ENCODE peak calls at places on chromosomes 6 and 20, in five cellular contexts. One of them, this sample, is unnamed. For H3K4me1 and H3K9me3, the result is how much of the 10 kb centered on the place peaks cover.

GRCh38 chr20:20411382-20411781 is 43.5 kb downstream of the INSM1 start:
- DNase-seq in A549: no peak
- DNase-seq in tibial artery: no peak
- DNase-seq in H9: no peak
- DNase-seq in psoas muscle: no peak
- DNase-seq in this sample: no peak

GRCh38 chr6:122035193-122035592 is 364.3 kb upstream of the HSF2 start:
- DNase-seq in A549: no peak
- DNase-seq in tibial artery: no peak
- DNase-seq in H9: no peak
- DNase-seq in psoas muscle: no peak
- DNase-seq in this sample: no peak

GRCh38 chr6:39952170-39952569 is 17.9 kb upstream of the MOCS1 start:
- DNase-seq in A549: no peak
- DNase-seq in tibial artery: no peak
- DNase-seq in H9: no peak
- DNase-seq in psoas muscle: no peak
- DNase-seq in this sample: no peak

GRCh38 chr6:111481836-111482235 is 1.2 kb downstream of the REV3L start:
- DNase-seq in A549: peak
- DNase-seq in tibial artery: no peak
- DNase-seq in H9: no peak
- DNase-seq in psoas muscle: no peak
- DNase-seq in this sample: no peak

GRCh38 chr20:38032585-38033329 is 499 bp downstream of the TTI1 start:
- DNase-seq in A549: peak
- DNase-seq in tibial artery: no peak
- DNase-seq in H9: no peak
- DNase-seq in psoas muscle: no peak
- DNase-seq in this sample: no peak

GRCh38 chr6:116370328-116370716 is 425 bp upstream of the DSE start:
- DNase-seq in A549: peak
- DNase-seq in tibial artery: no peak
- DNase-seq in H9: no peak
- DNase-seq in psoas muscle: no peak
- DNase-seq in this sample: no peak

GRCh38 chr20:43770342-43770741 is 43.5 kb upstream of the GTSF1L start:
- DNase-seq in A549: no peak
- DNase-seq in tibial artery: no peak
- DNase-seq in H9: no peak
- DNase-seq in psoas muscle: no peak
- DNase-seq in this sample: no peak

GRCh38 chr20:17533396-17533795 is 2.2 kb upstream of the BFSP1 start:
- DNase-seq in A549: peak
- DNase-seq in tibial artery: no peak
- DNase-seq in H9: peak
- DNase-seq in psoas muscle: no peak
- DNase-seq in this sample: peak

GRCh38 chr20:47276856-47277541 is 79.5 kb downstream of the ZMYND8 start:
- DNase-seq in A549: no peak
- DNase-seq in tibial artery: peak
- DNase-seq in H9: no peak
- DNase-seq in psoas muscle: peak
- DNase-seq in this sample: no peak

GRCh38 chr6:148367418-148368024 is 24.9 kb downstream of the SASH1 start:
- DNase-seq in A549: no peak
- DNase-seq in tibial artery: peak
- DNase-seq in H9: peak
- DNase-seq in psoas muscle: peak
- DNase-seq in this sample: no peak

GRCh38 chr6:105769987-105770386 is 316.1 kb upstream of the PRDM1 start:
- DNase-seq in A549: no peak
- DNase-seq in tibial artery: no peak
- DNase-seq in H9: no peak
- DNase-seq in psoas muscle: no peak
- DNase-seq in this sample: no peak

GRCh38 chr6:39915866-39916265 is 18.4 kb downstream of the MOCS1 start:
- DNase-seq in A549: no peak
- DNase-seq in tibial artery: no peak
- DNase-seq in H9: no peak
- DNase-seq in psoas muscle: no peak
- DNase-seq in this sample: no peak

GRCh38 chr20:5077761-5078387 is 41.9 kb downstream of the PCNA start:
- DNase-seq in A549: no peak
- DNase-seq in tibial artery: peak
- DNase-seq in H9: no peak
- DNase-seq in psoas muscle: no peak
- DNase-seq in this sample: no peak

GRCh38 chr6:50819527-50819905 is 845 bp downstream of the TFAP2B start:
- DNase-seq in A549: no peak
- DNase-seq in tibial artery: no peak
- DNase-seq in H9: no peak
- DNase-seq in psoas muscle: no peak
- DNase-seq in this sample: no peak

GRCh38 chr6:123380257-123380656 is 256.5 kb downstream of the TRDN start:
- DNase-seq in A549: peak
- DNase-seq in tibial artery: no peak
- DNase-seq in H9: no peak
- DNase-seq in psoas muscle: no peak
- DNase-seq in this sample: peak

GRCh38 chr6:113211185-113211584 is 646.0 kb upstream of the MARCKS start:
- DNase-seq in A549: no peak
- DNase-seq in tibial artery: no peak
- DNase-seq in H9: no peak
- DNase-seq in psoas muscle: no peak
- DNase-seq in this sample: no peak

GRCh38 chr6:161272600-161273355 is 1.1 kb downstream of the AGPAT4 start:
- DNase-seq in A549: no peak
- DNase-seq in tibial artery: no peak
- DNase-seq in H9: peak
- DNase-seq in psoas muscle: no peak
- DNase-seq in this sample: peak

GRCh38 chr6:1039191-1039590 is 272.7 kb upstream of the FOXQ1 start:
- DNase-seq in A549: no peak
- DNase-seq in tibial artery: no peak
- DNase-seq in H9: no peak
- DNase-seq in psoas muscle: no peak
- DNase-seq in this sample: no peak
- H3K27ac ChIP-seq in A549: no peak
- H3K27ac ChIP-seq in tibial artery: no peak
- H3K27ac ChIP-seq in H9: no peak
- H3K27ac ChIP-seq in psoas muscle: no peak
- H3K27ac ChIP-seq in this sample: no peak

GRCh38 chr6:128558021-128558420 is 37.6 kb upstream of the PTPRK start:
- DNase-seq in A549: no peak
- DNase-seq in tibial artery: no peak
- DNase-seq in H9: no peak
- DNase-seq in psoas muscle: no peak
- DNase-seq in this sample: no peak
- H3K4me1 ChIP-seq in A549: under half
- H3K4me1 ChIP-seq in tibial artery: under half
- H3K4me1 ChIP-seq in H9: under half
- H3K4me1 ChIP-seq in psoas muscle: under half
- H3K4me1 ChIP-seq in this sample: under half

GRCh38 chr20:25368526-25368925 is 22.1 kb downstream of the ABHD12 start:
- DNase-seq in A549: no peak
- DNase-seq in tibial artery: no peak
- DNase-seq in H9: no peak
- DNase-seq in psoas muscle: no peak
- DNase-seq in this sample: no peak

GRCh38 chr20:25361287-25361683 is 29.4 kb downstream of the ABHD12 start:
- DNase-seq in A549: peak
- DNase-seq in tibial artery: no peak
- DNase-seq in H9: no peak
- DNase-seq in psoas muscle: no peak
- DNase-seq in this sample: no peak

GRCh38 chr20:25364879-25365699 is 25.5 kb downstream of the ABHD12 start:
- DNase-seq in A549: no peak
- DNase-seq in tibial artery: no peak
- DNase-seq in H9: no peak
- DNase-seq in psoas muscle: no peak
- DNase-seq in this sample: peak

GRCh38 chr20:25360631-25361286 is 29.9 kb downstream of the ABHD12 start:
- DNase-seq in A549: peak
- DNase-seq in tibial artery: no peak
- DNase-seq in H9: no peak
- DNase-seq in psoas muscle: no peak
- DNase-seq in this sample: no peak

DNA sequence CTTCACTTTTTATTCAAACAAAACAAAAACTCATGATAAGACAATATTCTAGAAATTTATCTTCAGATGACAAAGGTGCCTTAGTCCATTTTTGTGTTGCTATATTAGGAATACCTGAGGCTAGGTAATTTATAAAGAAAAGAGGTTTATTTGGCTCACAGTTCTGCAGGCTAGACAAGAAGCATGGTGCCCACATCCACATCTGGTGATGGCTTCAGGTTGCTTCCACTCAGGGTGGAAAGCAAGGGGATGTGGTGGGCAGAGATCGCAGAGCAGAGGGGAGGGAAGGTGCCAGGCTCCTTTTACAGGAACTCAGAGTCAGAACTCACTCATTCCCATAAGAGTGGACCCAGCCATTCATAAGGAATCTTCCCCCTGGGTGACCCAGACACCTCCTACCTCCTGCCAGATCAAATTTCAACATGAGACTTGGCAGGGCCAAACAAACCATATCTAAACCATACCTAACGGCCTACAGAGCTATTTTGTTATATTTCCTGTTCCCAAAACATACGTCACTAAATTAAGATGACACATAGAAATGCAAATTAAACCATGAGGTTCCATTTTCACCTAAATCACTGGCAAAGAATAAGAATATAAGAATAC is 26.4 kb downstream of the ABHD12 start:
- DNase-seq in A549: no peak
- DNase-seq in tibial artery: no peak
- DNase-seq in H9: no peak
- DNase-seq in psoas muscle: no peak
- DNase-seq in this sample: peak
- H3K9me3 ChIP-seq in A549: under half
- H3K9me3 ChIP-seq in tibial artery: under half
- H3K9me3 ChIP-seq in H9: under half
- H3K9me3 ChIP-seq in psoas muscle: under half
- H3K9me3 ChIP-seq in this sample: under half

DNA sequence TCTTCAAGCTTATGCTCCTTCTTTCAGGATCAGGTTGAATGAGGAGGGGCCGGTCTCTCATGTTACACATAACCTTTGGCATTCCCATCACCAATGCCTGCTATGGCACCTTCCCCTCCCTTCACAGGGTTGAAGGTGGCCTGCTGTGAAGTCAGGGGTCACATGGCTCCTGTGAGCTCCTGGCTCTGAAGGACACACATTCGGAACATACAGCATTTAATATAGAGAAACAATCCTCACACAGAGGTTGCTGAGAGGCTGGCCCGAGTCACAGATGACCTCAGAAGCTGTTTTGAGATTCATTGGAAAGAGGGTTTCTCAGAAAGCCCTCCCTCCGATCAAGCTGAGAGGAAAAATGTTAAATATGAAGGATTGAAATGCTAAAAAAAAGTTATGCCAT is 82.1 kb downstream of the PSMG4 start:
- DNase-seq in A549: no peak
- DNase-seq in tibial artery: no peak
- DNase-seq in H9: no peak
- DNase-seq in psoas muscle: no peak
- DNase-seq in this sample: peak
- H3K27ac ChIP-seq in A549: no peak
- H3K27ac ChIP-seq in tibial artery: no peak
- H3K27ac ChIP-seq in H9: peak
- H3K27ac ChIP-seq in psoas muscle: peak
- H3K27ac ChIP-seq in this sample: peak

GRCh38 chr6:35014786-35015185 is 125.7 kb downstream of the ANKS1A start:
- DNase-seq in A549: no peak
- DNase-seq in tibial artery: no peak
- DNase-seq in H9: no peak
- DNase-seq in psoas muscle: no peak
- DNase-seq in this sample: no peak

GRCh38 chr6:35016417-35017221 is 124.5 kb downstream of the TCP11 start:
- DNase-seq in A549: no peak
- DNase-seq in tibial artery: no peak
- DNase-seq in H9: no peak
- DNase-seq in psoas muscle: peak
- DNase-seq in this sample: peak

GRCh38 chr6:35014341-35014740 is 125.3 kb downstream of the ANKS1A start:
- DNase-seq in A549: no peak
- DNase-seq in tibial artery: no peak
- DNase-seq in H9: no peak
- DNase-seq in psoas muscle: no peak
- DNase-seq in this sample: no peak

GRCh38 chr6:35015996-35016395 is 125.1 kb downstream of the TCP11 start:
- DNase-seq in A549: no peak
- DNase-seq in tibial artery: no peak
- DNase-seq in H9: no peak
- DNase-seq in psoas muscle: no peak
- DNase-seq in this sample: no peak

GRCh38 chr6:35015476-35015875 is 125.7 kb downstream of the TCP11 start:
- DNase-seq in A549: no peak
- DNase-seq in tibial artery: no peak
- DNase-seq in H9: no peak
- DNase-seq in psoas muscle: no peak
- DNase-seq in this sample: no peak
- H3K4me1 ChIP-seq in A549: under half
- H3K4me1 ChIP-seq in tibial artery: under half
- H3K4me1 ChIP-seq in H9: under half
- H3K4me1 ChIP-seq in psoas muscle: half or more
- H3K4me1 ChIP-seq in this sample: under half

GRCh38 chr6:164274510-164274909 is 860.0 kb downstream of the QKI start:
- DNase-seq in A549: no peak
- DNase-seq in tibial artery: no peak
- DNase-seq in H9: no peak
- DNase-seq in psoas muscle: no peak
- DNase-seq in this sample: no peak

GRCh38 chr6:164275773-164276172 is 861.3 kb downstream of the QKI start:
- DNase-seq in A549: no peak
- DNase-seq in tibial artery: no peak
- DNase-seq in H9: no peak
- DNase-seq in psoas muscle: no peak
- DNase-seq in this sample: no peak

GRCh38 chr6:164276211-164276610 is 861.7 kb downstream of the QKI start:
- DNase-seq in A549: no peak
- DNase-seq in tibial artery: no peak
- DNase-seq in H9: no peak
- DNase-seq in psoas muscle: no peak
- DNase-seq in this sample: no peak

GRCh38 chr6:164273491-164273890 is 859.0 kb downstream of the QKI start:
- DNase-seq in A549: no peak
- DNase-seq in tibial artery: no peak
- DNase-seq in H9: no peak
- DNase-seq in psoas muscle: no peak
- DNase-seq in this sample: no peak
- H3K9me3 ChIP-seq in A549: under half
- H3K9me3 ChIP-seq in tibial artery: under half
- H3K9me3 ChIP-seq in H9: under half
- H3K9me3 ChIP-seq in psoas muscle: under half
- H3K9me3 ChIP-seq in this sample: under half